ENCODE peak calls at places on chromosomes 7 and 10, in five cellular contexts. One of them, this sample, is unnamed.

GRCh38 chr7:2011266-2012043 is 221.3 kb downstream of the MAD1L1 start:
- DNase-seq in H9: no peak
- DNase-seq in H1: no peak
- DNase-seq in trophoblast cell: no peak
- DNase-seq in neuronal stem cell: no peak
- DNase-seq in this sample: no peak

GRCh38 chr10:102461187-102462054 is 10.1 kb upstream of the C10orf95 start:
- DNase-seq in trophoblast cell: peak; percentile 98
- DNase-seq in H1: peak; percentile 75
- DNase-seq in H9: peak; percentile 95
- DNase-seq in neuronal stem cell: peak; percentile 84
- DNase-seq in this sample: peak; percentile 81

GRCh38 chr10:90642650-90643049 is 215.2 kb downstream of the HTR7 start:
- DNase-seq in neuronal stem cell: no peak
- DNase-seq in trophoblast cell: peak; percentile 7
- DNase-seq in H1: no peak
- DNase-seq in H9: no peak
- DNase-seq in this sample: peak; percentile 65

GRCh38 chr10:821322-821721 is 110.2 kb downstream of the LARP4B start:
- DNase-seq in H9: no peak
- DNase-seq in trophoblast cell: no peak
- DNase-seq in H1: no peak
- DNase-seq in neuronal stem cell: no peak
- DNase-seq in this sample: peak; percentile 32

GRCh38 chr10:84296071-84296981 is 32.1 kb upstream of the CCSER2 start:
- DNase-seq in trophoblast cell: peak; percentile 8
- DNase-seq in neuronal stem cell: no peak
- DNase-seq in H1: no peak
- DNase-seq in H9: peak; percentile 52
- DNase-seq in this sample: peak; percentile 73

GRCh38 chr10:51838506-51838905 is 139.1 kb upstream of the CSTF2T start:
- DNase-seq in H1: no peak
- DNase-seq in neuronal stem cell: peak; percentile 42
- DNase-seq in H9: no peak
- DNase-seq in trophoblast cell: no peak
- DNase-seq in this sample: no peak

GRCh38 chr7:84328571-84328970 is 134.0 kb upstream of the SEMA3A start:
- DNase-seq in trophoblast cell: no peak
- DNase-seq in H9: no peak
- DNase-seq in H1: no peak
- DNase-seq in neuronal stem cell: no peak
- DNase-seq in this sample: no peak

GRCh38 chr7:121505021-121505420 is 108.9 kb upstream of the FAM3C start:
- DNase-seq in H9: no peak
- DNase-seq in H1: no peak
- DNase-seq in neuronal stem cell: no peak
- DNase-seq in trophoblast cell: peak; percentile 61
- DNase-seq in this sample: peak; percentile 88

GRCh38 chr7:28627869-28628268 is 215.6 kb downstream of the CREB5 start:
- DNase-seq in trophoblast cell: no peak
- DNase-seq in neuronal stem cell: no peak
- DNase-seq in H1: no peak
- DNase-seq in H9: no peak
- DNase-seq in this sample: no peak

GRCh38 chr7:135342887-135343286 is 109.2 kb downstream of the STRA8 start:
- DNase-seq in trophoblast cell: no peak
- DNase-seq in H1: no peak
- DNase-seq in H9: no peak
- DNase-seq in neuronal stem cell: no peak
- DNase-seq in this sample: no peak

GRCh38 chr7:146781352-146782116 is 664.9 kb downstream of the CNTNAP2 start:
- DNase-seq in neuronal stem cell: no peak
- DNase-seq in H1: no peak
- DNase-seq in H9: peak; percentile 40
- DNase-seq in trophoblast cell: no peak
- DNase-seq in this sample: no peak

GRCh38 chr7:21543528-21544302 is 876 bp downstream of the DNAH11 start:
- DNase-seq in neuronal stem cell: peak; percentile 17
- DNase-seq in H1: no peak
- DNase-seq in H9: no peak
- DNase-seq in trophoblast cell: peak; percentile 19
- DNase-seq in this sample: peak; percentile 6

GRCh38 chr7:146661435-146661834 is 544.8 kb downstream of the CNTNAP2 start:
- DNase-seq in H9: no peak
- DNase-seq in H1: no peak
- DNase-seq in trophoblast cell: no peak
- DNase-seq in neuronal stem cell: no peak
- DNase-seq in this sample: no peak

GRCh38 chr10:114163062-114163861 is 10.7 kb downstream of the CCDC186 start:
- DNase-seq in neuronal stem cell: no peak
- DNase-seq in H9: no peak
- DNase-seq in trophoblast cell: no peak
- DNase-seq in H1: no peak
- DNase-seq in this sample: no peak

GRCh38 chr10:3324572-3324971 is 152.0 kb upstream of the PITRM1 start:
- DNase-seq in trophoblast cell: no peak
- DNase-seq in neuronal stem cell: no peak
- DNase-seq in H9: no peak
- DNase-seq in H1: no peak
- DNase-seq in this sample: no peak

GRCh38 chr7:15647309-15647708 is 39.2 kb downstream of the MEOX2 start:
- DNase-seq in H1: no peak
- DNase-seq in trophoblast cell: no peak
- DNase-seq in neuronal stem cell: no peak
- DNase-seq in H9: no peak
- DNase-seq in this sample: no peak

GRCh38 chr7:93382362-93382761 is 150.2 kb downstream of the VPS50 start:
- DNase-seq in trophoblast cell: no peak
- DNase-seq in H9: no peak
- DNase-seq in H1: no peak
- DNase-seq in neuronal stem cell: no peak
- DNase-seq in this sample: no peak

GRCh38 chr7:94904982-94905381 is 2.4 kb upstream of the PPP1R9A start:
- DNase-seq in trophoblast cell: no peak
- DNase-seq in H1: no peak
- DNase-seq in H9: no peak
- DNase-seq in neuronal stem cell: no peak
- DNase-seq in this sample: no peak

GRCh38 chr10:34889004-34889869 is 74.1 kb upstream of the PARD3 start:
- DNase-seq in H9: no peak
- DNase-seq in H1: no peak
- DNase-seq in neuronal stem cell: no peak
- DNase-seq in trophoblast cell: no peak
- DNase-seq in this sample: no peak

GRCh38 chr10:11986593-11987216 is 55.9 kb downstream of the UPF2 start:
- DNase-seq in neuronal stem cell: peak; percentile 75
- DNase-seq in H9: peak; percentile 76
- DNase-seq in trophoblast cell: peak; percentile 72
- DNase-seq in H1: peak; percentile 27
- DNase-seq in this sample: peak; percentile 84

GRCh38 chr10:102775973-102776669 is 32.4 kb downstream of the WBP1L start:
- DNase-seq in trophoblast cell: peak; percentile 32
- DNase-seq in H9: peak; percentile 43
- DNase-seq in neuronal stem cell: no peak
- DNase-seq in H1: no peak
- DNase-seq in this sample: peak; percentile 97

GRCh38 chr7:45576249-45576929 is 2.2 kb downstream of the ADCY1 start:
- DNase-seq in H9: peak; percentile 14
- DNase-seq in neuronal stem cell: no peak
- DNase-seq in trophoblast cell: no peak
- DNase-seq in H1: no peak
- DNase-seq in this sample: no peak

GRCh38 chr7:132666786-132667185 is 90.5 kb upstream of the PLXNA4 start:
- DNase-seq in H1: no peak
- DNase-seq in H9: no peak
- DNase-seq in trophoblast cell: no peak
- DNase-seq in neuronal stem cell: no peak
- DNase-seq in this sample: peak; percentile 5

GRCh38 chr10:130809761-130810515 is 501.6 kb downstream of the TCERG1L start:
- DNase-seq in H9: no peak
- DNase-seq in H1: no peak
- DNase-seq in neuronal stem cell: no peak
- DNase-seq in trophoblast cell: no peak
- DNase-seq in this sample: no peak

GRCh38 chr7:142352543-142352942 is 94.7 kb upstream of the PRSS58 start:
- DNase-seq in neuronal stem cell: no peak
- DNase-seq in trophoblast cell: no peak
- DNase-seq in H9: no peak
- DNase-seq in H1: no peak
- DNase-seq in this sample: peak; percentile 69

GRCh38 chr7:23893942-23894890 is 184.2 kb downstream of the STK31 start:
- DNase-seq in trophoblast cell: no peak
- DNase-seq in neuronal stem cell: no peak
- DNase-seq in H9: no peak
- DNase-seq in H1: no peak
- DNase-seq in this sample: peak; percentile 84

GRCh38 chr7:30224511-30225031 is 59.8 kb upstream of the ZNRF2 start:
- DNase-seq in H1: no peak
- DNase-seq in H9: no peak
- DNase-seq in trophoblast cell: no peak
- DNase-seq in neuronal stem cell: no peak
- DNase-seq in this sample: peak; percentile 75

GRCh38 chr10:119726291-119727261 is 726 bp downstream of the INPP5F start:
- DNase-seq in H9: peak; percentile 72
- DNase-seq in trophoblast cell: peak; percentile 9
- DNase-seq in H1: no peak
- DNase-seq in neuronal stem cell: no peak
- DNase-seq in this sample: no peak

GRCh38 chr7:30348083-30348560 is 63.7 kb downstream of the ZNRF2 start:
- DNase-seq in trophoblast cell: peak; percentile 66
- DNase-seq in H1: no peak
- DNase-seq in neuronal stem cell: no peak
- DNase-seq in H9: no peak
- DNase-seq in this sample: peak; percentile 95

GRCh38 chr10:78944658-78945333 is 124.0 kb upstream of the ZMIZ1 start:
- DNase-seq in H1: no peak
- DNase-seq in neuronal stem cell: no peak
- DNase-seq in H9: no peak
- DNase-seq in trophoblast cell: no peak
- DNase-seq in this sample: peak; percentile 98

GRCh38 chr10:44913312-44914079 is 2.4 kb downstream of the TMEM72 start:
- DNase-seq in neuronal stem cell: no peak
- DNase-seq in trophoblast cell: no peak
- DNase-seq in H1: no peak
- DNase-seq in H9: no peak
- DNase-seq in this sample: peak; percentile 39

GRCh38 chr7:143261901-143262300 is 1.3 kb upstream of the GSTK1 start:
- DNase-seq in neuronal stem cell: no peak
- DNase-seq in trophoblast cell: no peak
- DNase-seq in H1: no peak
- DNase-seq in H9: no peak
- DNase-seq in this sample: no peak

GRCh38 chr10:100306861-100307260 is 20.4 kb upstream of the BLOC1S2 start:
- DNase-seq in H9: no peak
- DNase-seq in H1: no peak
- DNase-seq in neuronal stem cell: no peak
- DNase-seq in trophoblast cell: peak; percentile 49
- DNase-seq in this sample: no peak
- H2BK12ac ChIP-seq in H9: no peak overlapping the region
- H2BK12ac ChIP-seq in H1: no peak overlapping the region
- H2BK12ac ChIP-seq in neuronal stem cell: no peak overlapping the region
- H2BK12ac ChIP-seq in trophoblast cell: no peak overlapping the region
- H2BK12ac ChIP-seq in this sample: no peak overlapping the region

DNA sequence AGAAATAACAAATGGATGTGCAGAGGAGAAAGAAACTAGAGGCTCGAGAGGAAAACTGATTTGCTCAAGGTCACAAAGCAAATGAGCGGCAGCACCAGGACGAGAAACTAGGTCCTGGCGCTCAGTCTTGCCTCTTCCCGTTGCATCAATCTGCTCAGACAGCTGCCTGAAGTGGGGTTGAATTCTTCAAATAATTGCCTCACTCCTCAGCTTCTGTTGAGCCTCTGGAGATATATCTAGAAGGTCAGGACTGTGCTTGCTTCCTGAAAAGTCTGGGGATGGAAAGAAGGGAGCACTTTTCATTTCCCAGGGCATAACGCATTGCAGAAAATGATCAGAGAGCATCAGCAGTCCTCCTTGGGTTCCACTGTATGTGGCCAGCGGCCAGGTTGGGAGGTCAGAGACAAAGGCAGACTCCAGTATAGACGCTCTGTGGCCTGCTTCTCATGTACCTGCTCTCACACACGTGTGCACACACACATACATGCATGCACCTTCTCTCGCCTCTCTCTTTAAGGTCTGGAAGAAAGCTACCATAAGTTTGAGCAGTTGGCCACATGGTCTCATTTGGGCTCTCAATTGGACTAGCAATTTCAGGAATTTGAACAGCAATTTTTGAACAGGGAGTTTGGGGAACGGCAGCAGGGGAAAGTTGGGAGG is 83.7 kb upstream of the DUSP5 start:
- DNase-seq in H1: no peak
- DNase-seq in neuronal stem cell: no peak
- DNase-seq in trophoblast cell: no peak
- DNase-seq in H9: no peak
- DNase-seq in this sample: no peak
- H3K4ac ChIP-seq in H1: no peak overlapping the region
- H3K4ac ChIP-seq in neuronal stem cell: no peak overlapping the region
- H3K4ac ChIP-seq in trophoblast cell: no peak overlapping the region
- H3K4ac ChIP-seq in H9: no peak overlapping the region
- H3K4ac ChIP-seq in this sample: no peak overlapping the region

DNA sequence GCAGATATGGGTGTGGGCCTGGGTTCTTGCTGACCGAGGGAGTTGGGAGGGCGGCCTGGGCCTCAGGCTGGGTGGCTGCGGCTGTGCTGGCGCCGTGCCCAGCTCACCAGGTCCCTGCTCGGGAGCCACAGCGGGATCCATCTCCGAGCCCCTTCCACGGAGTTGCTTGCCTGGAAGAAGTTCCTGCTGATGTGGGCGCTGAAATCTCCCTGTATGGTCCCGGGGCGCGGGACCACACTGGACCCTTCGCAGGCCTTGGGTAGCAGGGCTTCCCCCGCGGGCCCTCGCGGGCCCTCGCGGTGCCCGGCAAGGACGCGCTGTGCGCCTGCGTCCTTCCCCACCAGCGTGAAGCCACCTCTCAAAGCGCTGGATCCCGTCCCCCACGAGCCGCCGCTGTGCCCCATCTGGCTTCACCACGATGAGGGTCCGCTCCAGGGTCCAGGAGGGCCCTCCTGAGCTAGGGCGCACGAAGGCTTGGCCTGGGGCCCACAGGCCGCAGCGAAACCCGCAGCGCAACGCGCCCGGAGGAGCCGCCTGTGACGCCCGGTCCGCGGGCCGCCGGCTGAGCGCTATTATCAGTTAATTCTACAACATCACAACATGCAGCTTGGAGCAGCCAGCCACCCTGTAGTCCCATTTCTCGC is 31.5 kb downstream of the RAB19 start:
- DNase-seq in H9: peak; percentile 54
- DNase-seq in H1: no peak
- DNase-seq in neuronal stem cell: no peak
- DNase-seq in trophoblast cell: no peak
- DNase-seq in this sample: no peak
- H2AFZ ChIP-seq in H9: no peak overlapping the region
- H2AFZ ChIP-seq in H1: peak overlapping the region; percentile 50
- H2AFZ ChIP-seq in neuronal stem cell: no peak overlapping the region
- H2AFZ ChIP-seq in trophoblast cell: no peak overlapping the region
- H2AFZ ChIP-seq in this sample: no peak overlapping the region

GRCh38 chr10:23016636-23017035 is 78.7 kb upstream of the MSRB2 start:
- DNase-seq in neuronal stem cell: no peak
- DNase-seq in H1: no peak
- DNase-seq in trophoblast cell: peak; percentile 8
- DNase-seq in H9: no peak
- DNase-seq in this sample: no peak

GRCh38 chr10:23015021-23015707 is 80.2 kb upstream of the MSRB2 start:
- DNase-seq in neuronal stem cell: no peak
- DNase-seq in H1: no peak
- DNase-seq in trophoblast cell: no peak
- DNase-seq in H9: no peak
- DNase-seq in this sample: no peak

GRCh38 chr10:23013581-23014335 is 81.6 kb upstream of the MSRB2 start:
- DNase-seq in trophoblast cell: no peak
- DNase-seq in H9: no peak
- DNase-seq in H1: no peak
- DNase-seq in neuronal stem cell: no peak
- DNase-seq in this sample: no peak
- H2BK12ac ChIP-seq in trophoblast cell: no peak overlapping the region
- H2BK12ac ChIP-seq in H9: no peak overlapping the region
- H2BK12ac ChIP-seq in H1: no peak overlapping the region
- H2BK12ac ChIP-seq in neuronal stem cell: no peak overlapping the region
- H2BK12ac ChIP-seq in this sample: no peak overlapping the region

This sample was measured in mesenchymal stem cell.